ENCODE peak calls at places on chromosomes 3 and 15, in ten cellular contexts. J is psoas muscle, S is choroid plexus epithelial cell, U is endothelial cell, I is fibroblast of lung, O is endothelial cell of umbilical vein, L is body of pancreas, R is ovary, Z is HL-60, M is A549. W is an unnamed sample.

GRCh38 chr15:81492303-81492702 is 118.3 kb upstream of the TMC3 start:
- DNase-seq in J (no peak), S (no peak), U (no peak), I (peak; percentile 87), O (peak; percentile 76), L (no peak), R (no peak), Z (no peak), M (no peak), W (no peak)

GRCh38 chr3:168495932-168496331 is 400.2 kb upstream of the GOLIM4 start:
- DNase-seq in J (no peak), S (no peak), U (no peak), I (no peak), O (no peak), L (no peak), R (no peak), Z (no peak), M (no peak), W (no peak)

GRCh38 chr3:117411991-117412390 is 702.4 kb downstream of the TUSC7 start:
- DNase-seq in J (no peak), S (no peak), U (no peak), I (no peak), O (no peak), L (no peak), R (no peak), Z (peak; percentile 56), M (no peak), W (no peak)

GRCh38 chr3:151282921-151283320 is 4.6 kb upstream of the P2RY14 start:
- DNase-seq in J (no peak), S (peak; percentile 84), U (no peak), I (peak; percentile 49), O (peak; percentile 58), L (no peak), R (no peak), Z (peak; percentile 27), M (peak; percentile 63), W (no peak)

GRCh38 chr3:13459605-13460340 is 20.3 kb upstream of the HDAC11 start:
- DNase-seq in J (no peak), S (no peak), U (no peak), I (no peak), O (no peak), L (no peak), R (no peak), Z (no peak), M (no peak), W (no peak)

GRCh38 chr3:133161666-133162065 is 123.5 kb downstream of the TMEM108 start:
- DNase-seq in J (no peak), S (no peak), U (no peak), I (no peak), O (no peak), L (no peak), R (no peak), Z (no peak), M (no peak), W (no peak)

GRCh38 chr15:38563723-38564519 is 693 bp downstream of the RASGRP1 start:
- DNase-seq in J (peak; percentile 56), S (peak; percentile 62), U (peak; percentile 78), I (peak; percentile 37), O (peak; percentile 48), L (peak; percentile 81), R (peak; percentile 56), Z (peak; percentile 44), M (peak; percentile 50), W (peak; percentile 89)

GRCh38 chr3:63975705-63976104 is 47.6 kb downstream of the PSMD6 start:
- DNase-seq in J (peak; percentile 66), S (peak; percentile 86), U (no peak), I (peak; percentile 60), O (peak; percentile 23), L (peak; percentile 77), R (no peak), Z (no peak), M (no peak), W (no peak)

GRCh38 chr3:148464246-148464645 is 233.5 kb upstream of the AGTR1 start:
- DNase-seq in J (no peak), S (peak; percentile 33), U (no peak), I (peak; percentile 42), O (peak; percentile 57), L (no peak), R (no peak), Z (no peak), M (no peak), W (no peak)

GRCh38 chr3:84547971-84548970 is 410.5 kb upstream of the CADM2 start:
- DNase-seq in J (peak; percentile 10), S (peak; percentile 51), U (peak; percentile 18), I (peak; percentile 19), O (no peak), L (peak; percentile 65), R (no peak), Z (peak; percentile 5), M (peak; percentile 52), W (no peak)

GRCh38 chr3:11300970-11301369 is 28.8 kb downstream of the ATG7 start:
- DNase-seq in J (no peak), S (peak; percentile 87), U (no peak), I (peak; percentile 30), O (no peak), L (no peak), R (no peak), Z (no peak), M (no peak), W (peak; percentile 43)

GRCh38 chr3:53940651-53941050 is 49.0 kb upstream of the SELENOK start:
- DNase-seq in J (no peak), S (no peak), U (no peak), I (no peak), O (no peak), L (no peak), R (no peak), Z (no peak), M (no peak), W (no peak)

GRCh38 chr3:53939081-53939582 is 47.5 kb upstream of the SELENOK start:
- DNase-seq in J (no peak), S (no peak), U (no peak), I (no peak), O (no peak), L (no peak), R (no peak), Z (no peak), M (no peak), W (no peak)

GRCh38 chr3:53941174-53941573 is 49.5 kb upstream of the SELENOK start:
- DNase-seq in J (no peak), S (peak; percentile 42), U (no peak), I (peak; percentile 73), O (no peak), L (no peak), R (no peak), Z (no peak), M (peak; percentile 2), W (no peak)

GRCh38 chr3:53944019-53944418 is 52.4 kb upstream of the SELENOK start:
- DNase-seq in J (no peak), S (no peak), U (no peak), I (peak; percentile 3), O (no peak), L (no peak), R (no peak), Z (no peak), M (no peak), W (no peak)

GRCh38 chr3:53941945-53942344 is 50.3 kb upstream of the SELENOK start:
- DNase-seq in J (no peak), S (no peak), U (no peak), I (peak; percentile 8), O (no peak), L (no peak), R (no peak), Z (no peak), M (no peak), W (no peak)
- TF ChIP-seq CTCF in J (no peak), S (no peak), U (no peak), I (peak; percentile 15), O (no peak), L (no peak), R (no peak), Z (no peak), M (no peak), W (no peak)

GRCh38 chr15:63612300-63612699 is 15.1 kb downstream of the FBXL22 start:
- DNase-seq in J (no peak), S (no peak), U (no peak), I (no peak), O (no peak), L (no peak), R (no peak), Z (no peak), M (no peak), W (no peak)

GRCh38 chr15:63611217-63611616 is 14.0 kb downstream of the FBXL22 start:
- DNase-seq in J (no peak), S (no peak), U (no peak), I (no peak), O (no peak), L (no peak), R (no peak), Z (no peak), M (no peak), W (no peak)

GRCh38 chr15:63609448-63609847 is 12.3 kb downstream of the FBXL22 start:
- DNase-seq in J (no peak), S (no peak), U (no peak), I (no peak), O (no peak), L (no peak), R (no peak), Z (no peak), M (no peak), W (no peak)

GRCh38 chr15:63608989-63609388 is 11.8 kb downstream of the FBXL22 start:
- DNase-seq in J (no peak), S (no peak), U (no peak), I (no peak), O (no peak), L (no peak), R (no peak), Z (no peak), M (no peak), W (no peak)

GRCh38 chr15:63610209-63610841 is 13.1 kb downstream of the FBXL22 start:
- DNase-seq in J (peak; percentile 65), S (peak; percentile 84), U (peak; percentile 62), I (peak; percentile 80), O (peak; percentile 85), L (peak; percentile 76), R (peak; percentile 55), Z (peak; percentile 77), M (peak; percentile 85), W (peak; percentile 93)
- TF ChIP-seq CTCF in J (peak; percentile 71), S (peak; percentile 85), U (peak; percentile 65), I (peak; percentile 76), O (peak; percentile 73), L (peak; percentile 42), R (peak; percentile 60), Z (peak; percentile 73), M (peak; percentile 96), W (peak; percentile 81)

DNA sequence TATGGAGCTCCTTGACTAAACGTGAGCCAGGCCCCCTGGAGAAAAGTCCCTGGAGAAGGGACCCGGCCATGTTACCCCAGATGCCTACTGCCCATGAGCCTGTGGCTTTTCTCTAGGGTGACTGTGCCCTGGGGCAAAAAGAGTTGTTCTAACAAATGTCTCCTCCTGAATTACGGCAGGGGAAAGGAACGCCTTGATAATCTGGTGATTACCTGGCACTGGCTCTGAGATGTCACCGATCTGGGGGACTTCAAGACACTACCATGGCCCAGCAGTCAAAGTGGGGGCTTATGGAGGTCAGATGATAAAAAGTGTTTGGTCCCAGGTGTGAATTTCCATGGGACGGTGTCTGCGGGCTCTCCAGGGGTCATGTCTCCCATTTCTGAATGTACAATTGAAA is 140.7 kb downstream of the KLF13 start:
- DNase-seq in J (no peak), S (no peak), U (no peak), I (no peak), O (no peak), L (no peak), R (no peak), Z (no peak), M (no peak), W (no peak)
- TF ChIP-seq CTCF in J (no peak), S (no peak), U (no peak), I (no peak), O (no peak), L (no peak), R (no peak), Z (no peak), M (no peak), W (no peak)

GRCh38 chr3:49607796-49608195 is 53.5 kb downstream of the BSN start:
- DNase-seq in J (no peak), S (no peak), U (peak; percentile 20), I (no peak), O (no peak), L (no peak), R (no peak), Z (no peak), M (no peak), W (no peak)
- TF ChIP-seq CTCF in J (no peak), S (peak; percentile 51), U (peak; percentile 46), I (no peak), O (peak; percentile 18), L (no peak), R (no peak), Z (no peak), M (no peak), W (peak; percentile 57)